ENCODE peak calls at places on chromosome 3, in nine cellular contexts. Y, V, N, U, J, S, R, Q and A are unnamed samples.

GRCh38 chr3:58249358-58250092 is 11.9 kb downstream of the ABHD6 start:
- DNase-seq in U (no peak), V (no peak), S (no peak), Q (peak; percentile 18), N (peak; percentile 63), Y (no peak), R (no peak), J (no peak), A (peak; percentile 76)

GRCh38 chr3:154893813-154894212 is 186.3 kb upstream of the MME start:
- DNase-seq in S (no peak), U (no peak), Y (no peak), Q (no peak), R (no peak), N (no peak), J (no peak), V (no peak), A (no peak)

GRCh38 chr3:69420781-69421520 is 35.1 kb upstream of the FRMD4B start:
- DNase-seq in R (no peak), Q (peak; percentile 92), V (no peak), Y (no peak), U (no peak), N (no peak), J (no peak), S (no peak), A (no peak)

GRCh38 chr3:127320529-127321121 is 32.8 kb upstream of the PRR20G start:
- DNase-seq in Q (no peak), N (no peak), V (no peak), J (no peak), S (no peak), R (no peak), U (no peak), Y (no peak), A (no peak)

GRCh38 chr3:47884603-47885002 is 81.7 kb downstream of the DHX30 start:
- DNase-seq in J (no peak), V (no peak), S (no peak), N (no peak), Y (no peak), U (no peak), R (no peak), Q (no peak), A (no peak)

GRCh38 chr3:177610677-177611654 is 413.7 kb upstream of the TBL1XR1 start:
- DNase-seq in U (no peak), R (no peak), Y (no peak), J (peak; percentile 50), S (no peak), Q (peak; percentile 83), V (peak; percentile 40), N (peak; percentile 77), A (peak; percentile 70)

GRCh38 chr3:177362646-177363045 is 165.4 kb upstream of the TBL1XR1 start:
- DNase-seq in J (no peak), N (no peak), U (no peak), V (no peak), Y (no peak), Q (no peak), R (no peak), S (no peak), A (no peak)

GRCh38 chr3:135752851-135753250 is 212.7 kb upstream of the PPP2R3A start:
- DNase-seq in Q (no peak), R (no peak), S (no peak), J (no peak), U (no peak), V (no peak), Y (no peak), N (no peak), A (no peak)

DNA sequence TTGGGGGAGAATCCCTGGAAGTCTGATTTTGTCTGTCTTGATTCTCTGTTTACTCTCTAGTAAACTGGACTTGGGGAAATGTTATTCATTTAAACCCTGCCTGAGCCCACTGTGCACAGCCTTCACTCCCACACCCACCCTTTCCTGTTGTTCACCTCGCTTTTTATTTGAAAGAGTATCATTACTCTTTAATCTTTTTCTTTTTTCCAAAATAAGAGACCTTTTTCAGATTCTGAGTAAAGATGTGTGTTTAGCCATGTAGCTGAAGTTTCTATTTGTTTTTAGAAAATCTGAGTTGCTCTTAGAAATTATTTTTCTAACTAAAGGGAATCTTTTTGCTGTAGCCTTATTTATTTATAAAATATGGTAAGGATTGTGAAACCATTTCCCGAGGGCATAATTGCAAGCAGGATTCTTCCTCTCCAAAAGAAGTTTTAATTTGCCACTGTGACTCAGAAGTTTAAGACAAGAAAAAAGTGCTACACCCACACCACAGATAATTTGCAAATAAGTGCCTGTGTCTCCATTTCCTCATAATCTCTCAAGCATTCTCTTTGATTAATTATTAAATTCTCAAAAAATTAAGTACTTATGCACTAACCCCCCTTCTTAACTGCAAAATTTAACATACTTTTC is 43.4 kb downstream of the RASA2 start:
- DNase-seq in V (peak; percentile 81), Y (peak; percentile 10), R (no peak), Q (peak; percentile 81), U (no peak), J (no peak), S (no peak), N (no peak), A (no peak)
- H3K4me3 ChIP-seq in V (peak overlapping the region; percentile 29), Y (no peak overlapping the region), R (no peak overlapping the region), Q (no peak overlapping the region), U (no peak overlapping the region), J (no peak overlapping the region), S (no peak overlapping the region), N (no peak overlapping the region), A (no peak overlapping the region)

DNA sequence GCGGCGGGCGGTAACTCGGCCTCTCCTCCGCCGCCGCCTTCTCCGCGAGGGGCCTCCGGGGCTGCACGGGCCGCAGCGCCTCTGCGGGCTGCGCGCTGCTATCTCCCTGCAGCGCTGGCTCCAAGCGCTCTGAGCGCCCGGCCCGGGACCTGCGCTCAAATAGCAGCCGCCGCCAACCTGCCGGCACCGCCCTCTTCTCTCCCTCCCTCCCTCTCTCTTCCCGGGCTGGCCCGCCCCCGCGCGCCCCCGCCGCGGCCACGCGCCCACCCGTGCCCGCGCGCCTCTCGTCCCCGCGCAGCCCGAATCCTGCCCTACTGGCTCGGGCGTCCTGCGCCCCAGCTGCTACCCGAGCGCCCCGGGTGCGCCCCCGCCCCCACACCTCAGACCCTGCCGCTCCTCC is at the start of gene CACNA2D2:
- DNase-seq in R (no peak), S (peak; percentile 15), U (no peak), V (no peak), Q (no peak), Y (peak; percentile 25), N (peak; percentile 82), J (peak; percentile 83), A (peak; percentile 61)
- TF ChIP-seq POLR2A in R (no peak), S (peak; percentile 85), U (peak; percentile 87), V (no peak), Q (no peak), Y (peak; percentile 52), N (no peak), J (peak; percentile 23), A (peak; percentile 29)

GRCh38 chr3:3551976-3552375 is 247.3 kb upstream of the LRRN1 start:
- DNase-seq in S (no peak), Q (no peak), R (no peak), N (no peak), Y (no peak), U (no peak), J (no peak), V (no peak), A (no peak)
- H3K4me3 ChIP-seq in S (no peak overlapping the region), Q (no peak overlapping the region), R (no peak overlapping the region), N (no peak overlapping the region), Y (no peak overlapping the region), U (no peak overlapping the region), J (no peak overlapping the region), V (no peak overlapping the region), A (no peak overlapping the region)

GRCh38 chr3:43692971-43693370 is 2.2 kb downstream of the ABHD5 start:
- DNase-seq in N (no peak), V (no peak), J (no peak), R (no peak), Q (no peak), S (no peak), Y (no peak), U (no peak), A (no peak)

GRCh38 chr3:43692085-43692484 is 1.3 kb downstream of the ABHD5 start:
- DNase-seq in N (no peak), V (no peak), U (no peak), Q (no peak), R (no peak), Y (peak; percentile 11), J (no peak), S (no peak), A (no peak)

GRCh38 chr3:43689766-43690399 is 855 bp upstream of the ABHD5 start:
- DNase-seq in S (no peak), J (no peak), U (no peak), R (no peak), V (no peak), N (no peak), Y (no peak), Q (no peak), A (no peak)

GRCh38 chr3:43690400-43691119 is at the start of gene ABHD5:
- DNase-seq in V (peak; percentile 95), J (peak; percentile 91), N (peak; percentile 93), S (peak; percentile 88), U (peak; percentile 94), Q (peak; percentile 97), Y (peak; percentile 94), R (peak; percentile 89), A (peak; percentile 94)

DNA sequence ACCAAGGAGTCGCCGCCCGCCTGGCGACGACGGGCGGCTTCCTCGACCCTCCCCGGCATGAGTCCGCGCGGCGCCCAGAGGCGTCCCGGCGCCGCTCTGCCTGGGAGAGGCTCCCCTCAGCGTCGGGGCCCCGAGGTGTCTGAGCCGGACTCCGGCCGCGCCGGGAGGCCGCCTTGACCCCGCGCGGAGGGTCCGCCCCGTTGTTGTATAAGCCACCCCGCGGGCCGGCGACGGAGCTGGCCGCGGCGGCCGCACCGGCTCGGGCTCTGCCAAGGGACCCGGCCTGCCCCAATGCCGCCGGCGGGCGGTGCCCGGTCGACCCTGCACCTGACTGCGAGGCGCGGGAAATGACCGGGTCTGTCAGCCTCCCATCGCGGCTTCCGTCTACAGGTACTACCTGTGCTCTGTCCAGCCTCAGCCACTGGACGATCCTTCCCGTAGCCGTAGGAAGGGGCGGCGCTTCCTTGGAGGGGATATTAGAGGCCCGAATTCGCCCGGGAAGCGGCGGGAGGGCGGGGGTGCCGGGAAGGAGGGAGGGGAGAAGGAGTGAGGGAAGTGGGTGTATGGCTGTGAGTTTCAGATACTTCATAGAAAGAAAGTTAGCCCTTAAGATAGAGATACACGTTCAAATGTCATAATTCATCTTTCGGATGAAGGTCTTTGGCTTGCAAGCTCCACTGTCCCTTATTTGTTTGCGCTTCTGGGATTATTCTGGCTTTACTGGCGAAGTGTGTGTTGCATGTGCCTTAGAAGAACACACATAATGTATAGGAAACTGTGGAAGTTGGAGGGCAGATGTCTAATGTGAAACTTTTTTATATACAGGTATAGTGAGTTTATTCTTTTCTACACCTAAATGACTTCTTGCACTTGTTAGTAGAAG is 623 bp downstream of the ABHD5 start:
- DNase-seq in J (peak; percentile 72), V (peak; percentile 22), U (no peak), S (peak; percentile 68), R (peak; percentile 86), Q (peak; percentile 40), Y (peak; percentile 44), N (peak; percentile 84), A (peak; percentile 83)
- TF ChIP-seq POLR2A in J (no peak), V (no peak), U (no peak), S (no peak), R (no peak), Q (no peak), Y (peak; percentile 38), N (no peak), A (peak; percentile 2)